ENCODE peak calls at places on chromosomes 5 and 9, in six cellular contexts. One of them, this sample, is unnamed.

GRCh38 chr9:14511452-14511851 is 181.8 kb downstream of the ZDHHC21 start:
- DNase-seq in dorsolateral prefrontal cortex: no peak
- DNase-seq in cardiac muscle cell: no peak
- DNase-seq in stimulated activated CD4-positive, alpha-beta T cell treated with anti-CD3 and anti-CD28 coated beads, Interleukin-4, amount 100 ng/mL, for 4 hours: no peak
- DNase-seq in coronary artery: no peak
- DNase-seq in stromal cell of bone marrow: peak
- DNase-seq in this sample: no peak

GRCh38 chr5:5291357-5291756 is 131.1 kb upstream of the ICE1 start:
- DNase-seq in dorsolateral prefrontal cortex: no peak
- DNase-seq in cardiac muscle cell: no peak
- DNase-seq in stimulated activated CD4-positive, alpha-beta T cell treated with anti-CD3 and anti-CD28 coated beads, Interleukin-4, amount 100 ng/mL, for 4 hours: no peak
- DNase-seq in coronary artery: no peak
- DNase-seq in stromal cell of bone marrow: no peak
- DNase-seq in this sample: no peak

GRCh38 chr9:127490831-127491230 is 39.5 kb downstream of the LRSAM1 start:
- DNase-seq in dorsolateral prefrontal cortex: no peak
- DNase-seq in cardiac muscle cell: no peak
- DNase-seq in stimulated activated CD4-positive, alpha-beta T cell treated with anti-CD3 and anti-CD28 coated beads, Interleukin-4, amount 100 ng/mL, for 4 hours: no peak
- DNase-seq in coronary artery: no peak
- DNase-seq in stromal cell of bone marrow: no peak
- DNase-seq in this sample: no peak

GRCh38 chr9:76302947-76303550 is 91.2 kb downstream of the RFK start:
- DNase-seq in dorsolateral prefrontal cortex: no peak
- DNase-seq in cardiac muscle cell: peak
- DNase-seq in stimulated activated CD4-positive, alpha-beta T cell treated with anti-CD3 and anti-CD28 coated beads, Interleukin-4, amount 100 ng/mL, for 4 hours: no peak
- DNase-seq in coronary artery: no peak
- DNase-seq in stromal cell of bone marrow: peak
- DNase-seq in this sample: peak

GRCh38 chr5:6251579-6252102 is 126.7 kb downstream of the MED10 start:
- DNase-seq in dorsolateral prefrontal cortex: no peak
- DNase-seq in cardiac muscle cell: no peak
- DNase-seq in stimulated activated CD4-positive, alpha-beta T cell treated with anti-CD3 and anti-CD28 coated beads, Interleukin-4, amount 100 ng/mL, for 4 hours: no peak
- DNase-seq in coronary artery: no peak
- DNase-seq in stromal cell of bone marrow: no peak
- DNase-seq in this sample: no peak

GRCh38 chr5:125148706-125149105 is 402.3 kb upstream of the ZNF608 start:
- DNase-seq in dorsolateral prefrontal cortex: no peak
- DNase-seq in cardiac muscle cell: no peak
- DNase-seq in stimulated activated CD4-positive, alpha-beta T cell treated with anti-CD3 and anti-CD28 coated beads, Interleukin-4, amount 100 ng/mL, for 4 hours: no peak
- DNase-seq in coronary artery: no peak
- DNase-seq in stromal cell of bone marrow: no peak
- DNase-seq in this sample: no peak

GRCh38 chr5:135332519-135333150 is 66.4 kb downstream of the MACROH2A1 start:
- DNase-seq in dorsolateral prefrontal cortex: no peak
- DNase-seq in cardiac muscle cell: peak
- DNase-seq in stimulated activated CD4-positive, alpha-beta T cell treated with anti-CD3 and anti-CD28 coated beads, Interleukin-4, amount 100 ng/mL, for 4 hours: no peak
- DNase-seq in coronary artery: no peak
- DNase-seq in stromal cell of bone marrow: peak
- DNase-seq in this sample: peak

GRCh38 chr5:170070556-170071412 is 34.9 kb upstream of the FOXI1 start:
- DNase-seq in dorsolateral prefrontal cortex: peak
- DNase-seq in cardiac muscle cell: peak
- DNase-seq in stimulated activated CD4-positive, alpha-beta T cell treated with anti-CD3 and anti-CD28 coated beads, Interleukin-4, amount 100 ng/mL, for 4 hours: peak
- DNase-seq in coronary artery: no peak
- DNase-seq in stromal cell of bone marrow: peak
- DNase-seq in this sample: peak

GRCh38 chr5:135600971-135601381 is 22.2 kb upstream of the CXCL14 start:
- DNase-seq in dorsolateral prefrontal cortex: no peak
- DNase-seq in cardiac muscle cell: no peak
- DNase-seq in stimulated activated CD4-positive, alpha-beta T cell treated with anti-CD3 and anti-CD28 coated beads, Interleukin-4, amount 100 ng/mL, for 4 hours: no peak
- DNase-seq in coronary artery: peak
- DNase-seq in stromal cell of bone marrow: no peak
- DNase-seq in this sample: no peak

GRCh38 chr5:60295423-60295822 is 401.9 kb upstream of the PDE4D start:
- DNase-seq in dorsolateral prefrontal cortex: no peak
- DNase-seq in cardiac muscle cell: peak
- DNase-seq in stimulated activated CD4-positive, alpha-beta T cell treated with anti-CD3 and anti-CD28 coated beads, Interleukin-4, amount 100 ng/mL, for 4 hours: no peak
- DNase-seq in coronary artery: no peak
- DNase-seq in stromal cell of bone marrow: peak
- DNase-seq in this sample: peak

GRCh38 chr5:147512640-147513334 is 2.9 kb upstream of the DPYSL3 start:
- DNase-seq in dorsolateral prefrontal cortex: no peak
- DNase-seq in cardiac muscle cell: no peak
- DNase-seq in stimulated activated CD4-positive, alpha-beta T cell treated with anti-CD3 and anti-CD28 coated beads, Interleukin-4, amount 100 ng/mL, for 4 hours: no peak
- DNase-seq in coronary artery: no peak
- DNase-seq in stromal cell of bone marrow: peak
- DNase-seq in this sample: no peak

GRCh38 chr5:36006161-36006560 is 15.0 kb upstream of the UGT3A1 start:
- DNase-seq in dorsolateral prefrontal cortex: no peak
- DNase-seq in cardiac muscle cell: no peak
- DNase-seq in stimulated activated CD4-positive, alpha-beta T cell treated with anti-CD3 and anti-CD28 coated beads, Interleukin-4, amount 100 ng/mL, for 4 hours: no peak
- DNase-seq in coronary artery: no peak
- DNase-seq in stromal cell of bone marrow: no peak
- DNase-seq in this sample: no peak

This sample was measured in hepatocyte.